ENCODE peak calls at places on chromosome 20, in five cellular contexts. J is coronary artery; H is HEK293T; O is kidney epithelial cell; Z is activated naive CD4-positive, alpha-beta T cell treated with anti-CD3 and anti-CD28 coated beads, Interleukin-2, amount 10 ng/mL, durations not matched to agents 7 days and 5 days. U is an unnamed sample.

GRCh38 chr20:22070546-22070945 is 365.1 kb downstream of the PAX1 start:
- DNase-seq in Z (no peak), O (no peak), H (no peak), J (no peak), U (no peak)

GRCh38 chr20:31516166-31516565 is 1.9 kb downstream of the HM13 start:
- DNase-seq in H (no peak), O (no peak), Z (no peak), J (no peak), U (no peak)

GRCh38 chr20:57708694-57709673 is 831 bp downstream of the PMEPA1 start:
- DNase-seq in J (no peak), O (no peak), H (peak), Z (no peak), U (peak)

GRCh38 chr20:1949711-1950110 is 44.1 kb downstream of the PDYN start:
- DNase-seq in H (no peak), J (no peak), Z (no peak), O (no peak), U (no peak)

GRCh38 chr20:35226775-35227681 is 538 bp downstream of the MMP24 start:
- DNase-seq in Z (peak), J (no peak), H (peak), O (no peak), U (peak)

GRCh38 chr20:48897298-48898044 is 24.0 kb upstream of the ARFGEF2 start:
- DNase-seq in Z (no peak), J (no peak), O (peak), H (no peak), U (no peak)

GRCh38 chr20:18223399-18223798 is 64.9 kb upstream of the ZNF133 start:
- DNase-seq in J (no peak), O (no peak), Z (no peak), H (no peak), U (no peak)

GRCh38 chr20:59515013-59515905 is 89.1 kb upstream of the PHACTR3 start:
- DNase-seq in H (peak), J (no peak), Z (no peak), O (no peak), U (peak)

GRCh38 chr20:41052742-41053419 is 24.3 kb downstream of the TOP1 start:
- DNase-seq in Z (no peak), H (no peak), J (no peak), O (no peak), U (no peak)

GRCh38 chr20:33554914-33555420 is 65.1 kb downstream of the CBFA2T2 start:
- DNase-seq in O (peak), J (no peak), Z (peak), H (peak), U (peak)

GRCh38 chr20:36629719-36630340 is 16.2 kb downstream of the SLA2 start:
- DNase-seq in J (no peak), O (no peak), Z (peak), H (no peak), U (no peak)

GRCh38 chr20:45752747-45753146 is 30.6 kb downstream of the SPINT4 start:
- DNase-seq in H (no peak), J (no peak), O (no peak), Z (no peak), U (no peak)

GRCh38 chr20:51554538-51555165 is 12.1 kb upstream of the NFATC2 start:
- DNase-seq in J (no peak), Z (no peak), H (no peak), O (no peak), U (no peak)

GRCh38 chr20:63394069-63394468 is 32.9 kb upstream of the CHRNA4 start:
- DNase-seq in O (no peak), Z (no peak), J (no peak), H (no peak), U (no peak)

GRCh38 chr20:63810730-63811490 is 20.2 kb downstream of the ZBTB46 start:
- DNase-seq in J (no peak), H (no peak), O (no peak), Z (no peak), U (no peak)

GRCh38 chr20:2387180-2387577 is 6.5 kb downstream of the TGM6 start:
- DNase-seq in H (peak), Z (peak), J (peak), O (no peak), U (peak)

GRCh38 chr20:25283221-25283951 is 35.5 kb downstream of the PYGB start:
- DNase-seq in H (no peak), O (no peak), J (no peak), Z (peak), U (no peak)

GRCh38 chr20:25695532-25696383 is 895 bp downstream of the ZNF337 start:
- DNase-seq in H (no peak), Z (peak), O (no peak), J (no peak), U (no peak)

GRCh38 chr20:25454153-25454900 is 46.9 kb downstream of the GINS1 start:
- DNase-seq in J (no peak), H (no peak), Z (no peak), O (no peak), U (no peak)

GRCh38 chr20:2289475-2289874 is 6.3 kb upstream of the TGM3 start:
- DNase-seq in Z (no peak), O (no peak), H (no peak), J (no peak), U (no peak)

GRCh38 chr20:24952376-24953203 is 3.5 kb downstream of the CST7 start:
- DNase-seq in O (no peak), Z (no peak), H (no peak), J (peak), U (no peak)